ENCODE peak calls at places on chromosome 11, in five cellular contexts. C, D, M, W and A are unnamed samples.

GRCh38 chr11:65887723-65888162 is 528 bp downstream of the FIBP start:
- DNase-seq in C (no peak), D (peak; percentile 72), M (no peak), W (no peak), A (no peak)

GRCh38 chr11:92211576-92212167 is 12.9 kb upstream of the FAT3 start:
- DNase-seq in C (peak; percentile 36), D (peak; percentile 21), M (no peak), W (no peak), A (peak; percentile 39)

GRCh38 chr11:75815345-75815983 is 454 bp downstream of the UVRAG start:
- DNase-seq in C (peak; percentile 52), D (no peak), M (peak; percentile 58), W (peak; percentile 46), A (peak; percentile 54)

GRCh38 chr11:65391007-65391406 is 4.6 kb downstream of the FRMD8 start:
- DNase-seq in C (peak; percentile 18), D (no peak), M (peak; percentile 30), W (no peak), A (peak; percentile 58)

GRCh38 chr11:86938900-86939880 is 16.0 kb downstream of the FZD4 start:
- DNase-seq in C (peak; percentile 59), D (peak; percentile 31), M (peak; percentile 46), W (no peak), A (no peak)

GRCh38 chr11:122422707-122423106 is 232.8 kb upstream of the UBASH3B start:
- DNase-seq in C (peak; percentile 9), D (peak; percentile 89), M (no peak), W (no peak), A (no peak)

GRCh38 chr11:75265851-75266531 is 25.4 kb downstream of the TPBGL start:
- DNase-seq in C (no peak), D (no peak), M (no peak), W (peak; percentile 6), A (no peak)

GRCh38 chr11:116688202-116688540 is 84.6 kb downstream of the BUD13 start:
- DNase-seq in C (no peak), D (no peak), M (no peak), W (no peak), A (no peak)

GRCh38 chr11:47337229-47337924 is 15.1 kb downstream of the MYBPC3 start:
- DNase-seq in C (no peak), D (no peak), M (peak; percentile 56), W (no peak), A (peak; percentile 4)

GRCh38 chr11:64759722-64760719 is at the start of gene PYGM:
- DNase-seq in C (no peak), D (no peak), M (no peak), W (no peak), A (peak; percentile 93)

DNA sequence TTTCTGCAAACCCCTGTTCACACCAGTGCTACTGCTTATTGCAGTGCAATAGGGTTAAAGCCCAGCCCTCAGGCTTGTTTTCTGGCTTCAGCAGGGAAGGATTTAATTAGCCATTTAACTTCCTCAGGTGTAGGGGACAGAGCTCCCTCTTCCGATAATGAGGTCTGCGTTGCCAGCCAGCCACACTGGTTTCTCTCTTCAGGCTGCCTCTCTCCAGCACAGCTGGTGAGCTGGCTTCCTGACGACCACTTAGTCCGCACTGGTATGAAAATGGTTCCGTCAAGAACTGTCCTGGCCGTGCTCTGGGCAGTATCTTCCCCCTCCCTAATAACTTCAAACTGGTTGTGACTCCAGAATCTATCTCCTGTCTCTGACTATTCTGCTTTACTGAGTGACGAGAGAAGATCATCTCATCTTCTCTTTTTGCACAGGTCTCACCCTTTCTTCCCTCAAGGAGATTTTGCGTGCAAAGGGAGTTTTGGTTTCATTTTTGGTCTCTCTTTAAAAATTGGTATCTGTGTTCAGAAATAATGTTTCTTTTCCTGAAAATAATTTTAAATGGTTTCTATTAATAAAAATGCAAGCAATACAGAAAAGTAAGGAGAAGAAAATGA is 49.2 kb downstream of the CNTN5 start:
- DNase-seq in C (peak; percentile 37), D (peak; percentile 0), M (no peak), W (peak; percentile 12), A (no peak)
- H3K4me3 ChIP-seq in C (peak overlapping the region; percentile 55), D (peak overlapping the region; percentile 17), M (peak overlapping the region; percentile 15), W (peak overlapping the region; percentile 24), A (no peak overlapping the region)

DNA sequence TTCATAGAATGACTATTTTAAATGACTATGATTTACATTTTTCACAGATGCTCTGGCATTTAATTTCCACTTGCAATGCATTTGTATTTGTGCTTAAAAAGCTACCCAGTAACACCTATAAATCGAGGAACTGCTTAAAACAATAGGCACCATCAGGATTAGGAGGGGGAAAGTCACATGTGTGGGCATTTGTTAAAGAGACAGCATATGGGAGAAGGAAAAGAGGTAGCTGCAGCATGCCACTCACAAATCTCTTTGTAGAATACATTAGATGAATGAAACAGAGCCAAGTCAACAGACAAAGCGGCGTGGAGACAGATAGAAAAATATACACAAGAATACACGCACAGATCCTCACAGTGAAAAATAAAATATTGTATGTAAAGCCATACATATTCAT is 228.0 kb downstream of the CADM1 start:
- DNase-seq in C (no peak), D (no peak), M (no peak), W (no peak), A (no peak)
- H3K4me3 ChIP-seq in C (no peak overlapping the region), D (no peak overlapping the region), M (no peak overlapping the region), W (no peak overlapping the region), A (no peak overlapping the region)

DNA sequence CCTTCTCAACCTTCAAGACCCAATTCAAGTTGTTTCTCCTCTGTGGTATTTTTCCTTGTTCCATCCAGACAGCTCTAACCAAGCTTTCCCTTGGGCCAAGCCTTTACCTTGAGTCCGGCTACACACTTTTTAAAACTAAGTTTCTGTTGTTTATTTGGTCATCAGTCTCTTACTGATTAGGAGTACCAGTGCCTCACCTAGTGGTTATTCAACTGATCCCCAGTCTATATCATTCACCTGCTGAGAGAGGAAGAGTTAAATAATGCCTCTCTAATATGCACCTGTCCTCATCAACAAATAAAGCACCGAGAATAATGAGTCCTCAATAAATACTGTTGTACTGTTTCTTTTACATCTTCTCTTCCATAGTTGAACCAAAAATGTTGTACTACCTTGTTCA is 160.8 kb downstream of the MSANTD4 start:
- DNase-seq in C (no peak), D (no peak), M (no peak), W (no peak), A (no peak)
- H3K4me3 ChIP-seq in C (no peak overlapping the region), D (no peak overlapping the region), M (no peak overlapping the region), W (no peak overlapping the region), A (no peak overlapping the region)

GRCh38 chr11:5626191-5626590 is 1.4 kb downstream of the TRIM34 start:
- DNase-seq in C (no peak), D (no peak), M (no peak), W (no peak), A (no peak)

GRCh38 chr11:5631426-5631825 is 6.6 kb downstream of the TRIM34 start:
- DNase-seq in C (no peak), D (no peak), M (no peak), W (no peak), A (no peak)

DNA sequence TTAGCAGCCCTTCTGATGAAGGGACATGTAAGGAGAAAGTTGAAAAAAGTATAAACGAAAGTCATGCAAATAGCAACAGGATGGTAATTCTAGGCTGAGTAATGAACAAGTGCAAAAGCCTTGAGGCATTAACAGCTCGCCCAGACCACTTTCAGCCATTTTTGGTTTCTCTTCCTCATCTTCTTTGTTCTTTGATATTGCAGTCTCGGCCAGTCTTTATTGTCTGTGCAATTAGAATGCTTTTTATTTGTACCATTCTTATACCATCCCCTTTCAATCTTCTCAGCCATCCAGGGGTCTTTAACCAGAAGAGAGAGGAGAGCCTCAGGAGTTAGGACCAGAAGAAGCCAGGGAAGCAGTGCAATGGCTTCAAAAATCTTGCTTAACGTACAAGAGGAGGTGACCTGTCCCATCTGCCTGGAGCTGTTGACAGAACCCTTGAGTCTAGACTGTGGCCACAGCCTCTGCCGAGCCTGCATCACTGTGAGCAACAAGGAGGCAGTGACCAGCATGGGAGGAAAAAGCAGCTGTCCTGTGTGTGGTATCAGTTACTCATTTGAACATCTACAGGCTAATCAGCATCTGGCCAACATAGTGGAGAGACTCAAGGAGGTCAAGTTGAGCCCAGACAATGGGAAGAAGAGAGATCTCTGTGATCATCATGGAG is 7.3 kb downstream of the TRIM34 start:
- DNase-seq in C (no peak), D (no peak), M (no peak), W (no peak), A (no peak)
- H3K4me3 ChIP-seq in C (no peak overlapping the region), D (no peak overlapping the region), M (no peak overlapping the region), W (no peak overlapping the region), A (no peak overlapping the region)

GRCh38 chr11:15912291-15912690 is 444.1 kb downstream of the SOX6 start:
- DNase-seq in C (no peak), D (no peak), M (no peak), W (no peak), A (no peak)

GRCh38 chr11:15912825-15913224 is 443.5 kb downstream of the SOX6 start:
- DNase-seq in C (no peak), D (no peak), M (no peak), W (no peak), A (no peak)

GRCh38 chr11:15911377-15912044 is 444.8 kb downstream of the SOX6 start:
- DNase-seq in C (peak; percentile 14), D (no peak), M (no peak), W (no peak), A (peak; percentile 20)

GRCh38 chr11:15909937-15910598 is 446.3 kb downstream of the SOX6 start:
- DNase-seq in C (no peak), D (no peak), M (no peak), W (no peak), A (no peak)

DNA sequence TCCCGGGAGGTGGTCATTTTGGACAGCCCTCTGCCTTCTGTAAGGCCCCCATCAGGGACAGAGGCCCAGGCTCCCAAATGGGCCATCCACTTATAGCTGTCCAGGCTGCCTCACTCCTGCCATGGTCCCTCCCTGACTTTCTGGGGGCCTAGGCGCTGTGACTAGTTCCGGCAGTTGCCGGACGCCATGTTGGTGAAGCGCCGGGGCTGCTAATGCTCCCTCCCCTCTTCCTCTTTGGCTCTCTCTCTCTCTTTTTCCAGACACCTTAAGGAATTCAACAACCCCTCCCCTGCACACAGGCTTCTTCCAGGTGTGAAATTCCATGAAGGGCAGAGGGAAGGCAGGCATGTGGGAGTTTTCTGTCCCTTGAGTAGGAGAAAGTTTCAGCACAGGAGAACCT is 445.6 kb downstream of the SOX6 start:
- DNase-seq in C (no peak), D (no peak), M (no peak), W (no peak), A (no peak)
- H3K4me3 ChIP-seq in C (no peak overlapping the region), D (no peak overlapping the region), M (no peak overlapping the region), W (no peak overlapping the region), A (no peak overlapping the region)

DNA sequence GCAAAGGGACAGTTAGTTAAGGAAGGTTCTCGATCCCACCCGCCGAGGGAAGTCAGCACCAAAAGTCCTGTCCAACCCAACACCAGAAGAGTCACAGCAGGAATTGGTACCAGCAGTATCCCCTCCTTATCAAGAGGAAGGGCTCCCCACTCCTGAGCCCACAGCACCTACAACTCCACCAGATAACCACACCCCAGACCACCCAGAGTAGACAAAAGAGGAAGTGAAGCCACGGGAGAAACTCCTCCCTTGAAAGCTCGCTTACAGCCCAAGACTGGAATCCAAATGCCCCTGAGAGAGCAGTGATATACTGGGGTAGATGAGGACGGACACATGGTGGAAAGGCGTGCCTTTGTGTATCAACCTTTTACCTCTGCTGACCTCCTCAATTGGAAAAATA is 7.3 kb upstream of the CD5 start:
- DNase-seq in C (no peak), D (no peak), M (no peak), W (no peak), A (no peak)
- H3K4me3 ChIP-seq in C (no peak overlapping the region), D (no peak overlapping the region), M (no peak overlapping the region), W (no peak overlapping the region), A (no peak overlapping the region)